ENCODE peak calls at places on chromosome 10, in seven cellular contexts. One of them, this sample, is unnamed.

GRCh38 chr10:73991846-73992245 is 6.1 kb upstream of the VCL start:
- DNase-seq in AG09309: no peak
- DNase-seq in psoas muscle: peak; percentile 54
- DNase-seq in kidney epithelial cell: no peak
- DNase-seq in epithelial cell of proximal tubule: no peak
- DNase-seq in AG09319: no peak
- DNase-seq in right atrium auricular region: no peak
- DNase-seq in this sample: peak; percentile 80

GRCh38 chr10:33803248-33803647 is 468.8 kb upstream of the NRP1 start:
- DNase-seq in AG09309: no peak
- DNase-seq in psoas muscle: no peak
- DNase-seq in kidney epithelial cell: peak; percentile 39
- DNase-seq in epithelial cell of proximal tubule: peak; percentile 67
- DNase-seq in AG09319: no peak
- DNase-seq in right atrium auricular region: no peak
- DNase-seq in this sample: no peak

GRCh38 chr10:125880719-125881118 is 373 bp downstream of the DHX32 start:
- DNase-seq in AG09309: no peak
- DNase-seq in psoas muscle: no peak
- DNase-seq in kidney epithelial cell: no peak
- DNase-seq in epithelial cell of proximal tubule: no peak
- DNase-seq in AG09319: no peak
- DNase-seq in right atrium auricular region: no peak
- DNase-seq in this sample: no peak

GRCh38 chr10:103757531-103758293 is 97.7 kb downstream of the SH3PXD2A start:
- DNase-seq in AG09309: peak; percentile 62
- DNase-seq in psoas muscle: peak; percentile 75
- DNase-seq in kidney epithelial cell: no peak
- DNase-seq in epithelial cell of proximal tubule: no peak
- DNase-seq in AG09319: no peak
- DNase-seq in right atrium auricular region: no peak
- DNase-seq in this sample: no peak

GRCh38 chr10:91051834-91052233 is 130.9 kb upstream of the ANKRD1 start:
- DNase-seq in AG09309: no peak
- DNase-seq in psoas muscle: no peak
- DNase-seq in kidney epithelial cell: no peak
- DNase-seq in epithelial cell of proximal tubule: no peak
- DNase-seq in AG09319: no peak
- DNase-seq in right atrium auricular region: peak; percentile 67
- DNase-seq in this sample: no peak

GRCh38 chr10:30063098-30063497 is 3.7 kb upstream of the JCAD start:
- DNase-seq in AG09309: peak; percentile 71
- DNase-seq in psoas muscle: no peak
- DNase-seq in kidney epithelial cell: peak; percentile 51
- DNase-seq in epithelial cell of proximal tubule: peak; percentile 49
- DNase-seq in AG09319: peak; percentile 86
- DNase-seq in right atrium auricular region: no peak
- DNase-seq in this sample: no peak

GRCh38 chr10:11643039-11643438 is 31.6 kb upstream of the USP6NL start:
- DNase-seq in AG09309: no peak
- DNase-seq in psoas muscle: no peak
- DNase-seq in kidney epithelial cell: no peak
- DNase-seq in epithelial cell of proximal tubule: no peak
- DNase-seq in AG09319: no peak
- DNase-seq in right atrium auricular region: no peak
- DNase-seq in this sample: no peak

GRCh38 chr10:97291357-97292096 is 910 bp downstream of the ARHGAP19 start:
- DNase-seq in AG09309: no peak
- DNase-seq in psoas muscle: no peak
- DNase-seq in kidney epithelial cell: no peak
- DNase-seq in epithelial cell of proximal tubule: no peak
- DNase-seq in AG09319: no peak
- DNase-seq in right atrium auricular region: no peak
- DNase-seq in this sample: no peak

GRCh38 chr10:118218562-118218961 is 123.6 kb downstream of the FAM204A start:
- DNase-seq in AG09309: no peak
- DNase-seq in psoas muscle: no peak
- DNase-seq in kidney epithelial cell: no peak
- DNase-seq in epithelial cell of proximal tubule: no peak
- DNase-seq in AG09319: no peak
- DNase-seq in right atrium auricular region: no peak
- DNase-seq in this sample: no peak

GRCh38 chr10:119742988-119743646 is 17.3 kb downstream of the INPP5F start:
- DNase-seq in AG09309: no peak
- DNase-seq in psoas muscle: no peak
- DNase-seq in kidney epithelial cell: no peak
- DNase-seq in epithelial cell of proximal tubule: no peak
- DNase-seq in AG09319: no peak
- DNase-seq in right atrium auricular region: no peak
- DNase-seq in this sample: no peak

GRCh38 chr10:323651-324293 is 188.5 kb downstream of the ZMYND11 start:
- DNase-seq in AG09309: peak; percentile 94
- DNase-seq in psoas muscle: peak; percentile 81
- DNase-seq in kidney epithelial cell: peak; percentile 85
- DNase-seq in epithelial cell of proximal tubule: peak; percentile 84
- DNase-seq in AG09319: peak; percentile 93
- DNase-seq in right atrium auricular region: peak; percentile 80
- DNase-seq in this sample: peak; percentile 58

GRCh38 chr10:128709975-128710794 is 584.0 kb upstream of the MKI67 start:
- DNase-seq in AG09309: no peak
- DNase-seq in psoas muscle: no peak
- DNase-seq in kidney epithelial cell: no peak
- DNase-seq in epithelial cell of proximal tubule: no peak
- DNase-seq in AG09319: no peak
- DNase-seq in right atrium auricular region: no peak
- DNase-seq in this sample: no peak

GRCh38 chr10:71860243-71861029 is 9.4 kb upstream of the PSAP start:
- DNase-seq in AG09309: peak; percentile 99
- DNase-seq in psoas muscle: peak; percentile 98
- DNase-seq in kidney epithelial cell: peak; percentile 100
- DNase-seq in epithelial cell of proximal tubule: peak; percentile 95
- DNase-seq in AG09319: peak; percentile 99
- DNase-seq in right atrium auricular region: peak; percentile 98
- DNase-seq in this sample: peak; percentile 64

GRCh38 chr10:1229574-1229973 is 173.4 kb downstream of the WDR37 start:
- DNase-seq in AG09309: no peak
- DNase-seq in psoas muscle: no peak
- DNase-seq in kidney epithelial cell: no peak
- DNase-seq in epithelial cell of proximal tubule: no peak
- DNase-seq in AG09319: no peak
- DNase-seq in right atrium auricular region: no peak
- DNase-seq in this sample: no peak

GRCh38 chr10:131271195-131271880 is 40.2 kb downstream of the TCERG1L start:
- DNase-seq in AG09309: no peak
- DNase-seq in psoas muscle: no peak
- DNase-seq in kidney epithelial cell: no peak
- DNase-seq in epithelial cell of proximal tubule: no peak
- DNase-seq in AG09319: no peak
- DNase-seq in right atrium auricular region: peak; percentile 26
- DNase-seq in this sample: no peak

GRCh38 chr10:76403876-76404275 is 972.5 kb downstream of the LRMDA start:
- DNase-seq in AG09309: no peak
- DNase-seq in psoas muscle: no peak
- DNase-seq in kidney epithelial cell: no peak
- DNase-seq in epithelial cell of proximal tubule: no peak
- DNase-seq in AG09319: no peak
- DNase-seq in right atrium auricular region: peak; percentile 62
- DNase-seq in this sample: no peak

GRCh38 chr10:15990523-15991129 is 130.3 kb upstream of the MINDY3 start:
- DNase-seq in AG09309: no peak
- DNase-seq in psoas muscle: no peak
- DNase-seq in kidney epithelial cell: no peak
- DNase-seq in epithelial cell of proximal tubule: no peak
- DNase-seq in AG09319: no peak
- DNase-seq in right atrium auricular region: no peak
- DNase-seq in this sample: no peak

GRCh38 chr10:24513155-24513554 is 210.5 kb downstream of the ARHGAP21 start:
- DNase-seq in AG09309: no peak
- DNase-seq in psoas muscle: no peak
- DNase-seq in kidney epithelial cell: no peak
- DNase-seq in epithelial cell of proximal tubule: no peak
- DNase-seq in AG09319: no peak
- DNase-seq in right atrium auricular region: no peak
- DNase-seq in this sample: no peak

GRCh38 chr10:19713800-19714525 is 102.3 kb upstream of the PLXDC2 start:
- DNase-seq in AG09309: no peak
- DNase-seq in psoas muscle: no peak
- DNase-seq in kidney epithelial cell: no peak
- DNase-seq in epithelial cell of proximal tubule: no peak
- DNase-seq in AG09319: no peak
- DNase-seq in right atrium auricular region: no peak
- DNase-seq in this sample: no peak

DNA sequence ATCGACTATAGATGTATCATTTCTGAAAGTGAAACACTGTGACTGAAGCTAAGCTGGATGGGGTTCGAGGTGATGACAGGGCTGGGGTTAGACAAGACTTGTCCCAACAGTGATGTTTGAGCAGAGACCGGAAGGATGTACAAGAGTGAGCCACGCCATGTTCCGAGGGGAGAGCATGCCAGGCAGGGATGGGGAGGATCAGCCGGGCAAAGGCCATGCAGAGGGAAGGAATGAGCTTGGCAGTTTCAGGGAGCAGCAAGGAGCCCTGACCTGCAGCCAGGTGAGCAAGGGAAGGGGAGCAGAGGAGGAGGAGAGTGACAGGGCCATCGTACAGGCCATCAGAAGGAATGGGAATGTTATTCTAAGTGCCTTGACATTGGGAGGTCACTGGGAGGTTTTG is 114.9 kb upstream of the GPR26 start:
- DNase-seq in AG09309: no peak
- DNase-seq in psoas muscle: no peak
- DNase-seq in kidney epithelial cell: no peak
- DNase-seq in epithelial cell of proximal tubule: no peak
- DNase-seq in AG09319: no peak
- DNase-seq in right atrium auricular region: no peak
- DNase-seq in this sample: no peak
- TF ChIP-seq CTCF in AG09309: no peak
- TF ChIP-seq CTCF in psoas muscle: no peak
- TF ChIP-seq CTCF in kidney epithelial cell: no peak
- TF ChIP-seq CTCF in epithelial cell of proximal tubule: no peak
- TF ChIP-seq CTCF in AG09319: no peak
- TF ChIP-seq CTCF in right atrium auricular region: no peak
- TF ChIP-seq CTCF in this sample: no peak

GRCh38 chr10:102595293-102595692 is 49.0 kb upstream of the TRIM8 start:
- DNase-seq in AG09309: no peak
- DNase-seq in psoas muscle: no peak
- DNase-seq in kidney epithelial cell: no peak
- DNase-seq in epithelial cell of proximal tubule: no peak
- DNase-seq in AG09319: no peak
- DNase-seq in right atrium auricular region: no peak
- DNase-seq in this sample: no peak
- TF ChIP-seq CTCF in AG09309: no peak
- TF ChIP-seq CTCF in psoas muscle: no peak
- TF ChIP-seq CTCF in kidney epithelial cell: no peak
- TF ChIP-seq CTCF in epithelial cell of proximal tubule: no peak
- TF ChIP-seq CTCF in AG09319: no peak
- TF ChIP-seq CTCF in right atrium auricular region: peak; percentile 29
- TF ChIP-seq CTCF in this sample: no peak

GRCh38 chr10:21496285-21497176 is 29.0 kb downstream of the SKIDA1 start:
- DNase-seq in AG09309: no peak
- DNase-seq in psoas muscle: peak; percentile 70
- DNase-seq in kidney epithelial cell: no peak
- DNase-seq in epithelial cell of proximal tubule: no peak
- DNase-seq in AG09319: no peak
- DNase-seq in right atrium auricular region: no peak
- DNase-seq in this sample: peak; percentile 76
- TF ChIP-seq CTCF in AG09309: peak; percentile 37
- TF ChIP-seq CTCF in psoas muscle: peak; percentile 16
- TF ChIP-seq CTCF in kidney epithelial cell: peak; percentile 49
- TF ChIP-seq CTCF in epithelial cell of proximal tubule: peak; percentile 34
- TF ChIP-seq CTCF in AG09319: peak; percentile 42
- TF ChIP-seq CTCF in right atrium auricular region: peak; percentile 59
- TF ChIP-seq CTCF in this sample: peak; percentile 49

DNA sequence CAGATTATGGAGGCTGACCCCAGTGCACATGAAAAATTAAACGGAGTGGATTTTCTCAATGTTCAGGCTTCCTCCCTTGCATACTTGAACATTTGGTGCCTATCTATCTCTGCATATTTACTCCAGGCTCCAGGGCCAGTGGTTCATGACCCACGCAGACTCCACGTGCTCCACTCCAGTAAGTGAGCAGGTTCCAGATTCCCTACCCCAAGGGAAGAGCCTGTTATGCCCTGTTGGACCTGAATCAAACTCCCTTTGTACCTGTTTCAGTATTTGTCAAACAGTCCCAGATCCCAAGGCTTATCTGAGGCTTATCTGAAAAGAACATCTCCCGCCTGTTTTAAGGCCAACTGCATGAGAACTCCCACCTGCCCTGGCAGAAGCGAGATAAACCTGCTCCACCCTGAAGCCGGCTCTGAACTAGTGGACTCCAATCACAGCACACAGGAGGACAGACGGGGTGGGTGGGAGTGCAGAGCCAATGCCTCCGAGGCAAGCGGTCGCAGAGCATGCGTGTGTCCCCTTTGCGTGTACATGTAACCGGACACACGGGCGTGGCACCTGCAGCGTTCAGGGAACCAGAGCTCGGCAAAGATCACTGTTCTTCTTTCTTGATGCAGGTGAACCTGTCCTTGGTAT is 2.3 kb upstream of the FUOM start:
- DNase-seq in AG09309: no peak
- DNase-seq in psoas muscle: no peak
- DNase-seq in kidney epithelial cell: no peak
- DNase-seq in epithelial cell of proximal tubule: no peak
- DNase-seq in AG09319: no peak
- DNase-seq in right atrium auricular region: no peak
- DNase-seq in this sample: no peak
- TF ChIP-seq CTCF in AG09309: no peak
- TF ChIP-seq CTCF in psoas muscle: no peak
- TF ChIP-seq CTCF in kidney epithelial cell: no peak
- TF ChIP-seq CTCF in epithelial cell of proximal tubule: no peak
- TF ChIP-seq CTCF in AG09319: no peak
- TF ChIP-seq CTCF in right atrium auricular region: no peak
- TF ChIP-seq CTCF in this sample: no peak

DNA sequence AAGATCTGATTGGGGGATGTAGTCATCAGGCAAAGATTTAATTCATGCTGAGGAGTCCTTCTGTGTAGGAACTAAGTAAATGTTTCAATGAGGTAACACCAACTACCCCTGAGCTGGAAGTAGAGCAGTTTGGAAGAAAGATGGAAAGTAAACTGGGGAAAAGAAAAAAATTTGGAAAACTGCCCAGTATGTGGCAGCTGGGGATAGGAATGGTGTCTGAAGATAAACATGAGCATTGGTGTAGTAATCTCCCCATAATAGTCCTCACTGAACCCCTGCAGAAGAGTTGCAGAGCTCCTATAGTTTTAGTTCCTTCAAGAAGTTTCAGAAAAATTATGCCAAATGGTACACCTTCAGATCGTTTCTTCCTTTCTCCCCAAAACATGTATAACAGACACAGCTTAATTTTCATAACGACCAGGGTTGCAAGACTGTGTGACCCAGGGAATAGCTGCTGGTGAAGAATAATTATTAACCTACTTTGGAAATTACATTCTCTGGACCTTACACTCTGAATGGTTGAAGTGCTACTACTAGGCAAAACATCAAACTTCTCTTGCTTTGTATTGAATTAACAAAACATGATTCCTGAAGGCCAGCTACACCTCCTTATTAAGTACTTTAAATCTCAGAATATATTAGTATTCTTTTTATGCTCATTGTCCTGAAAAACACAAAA is 446.4 kb upstream of the NRG3 start:
- DNase-seq in AG09309: no peak
- DNase-seq in psoas muscle: no peak
- DNase-seq in kidney epithelial cell: no peak
- DNase-seq in epithelial cell of proximal tubule: no peak
- DNase-seq in AG09319: no peak
- DNase-seq in right atrium auricular region: no peak
- DNase-seq in this sample: no peak
- TF ChIP-seq CTCF in AG09309: no peak
- TF ChIP-seq CTCF in psoas muscle: no peak
- TF ChIP-seq CTCF in kidney epithelial cell: no peak
- TF ChIP-seq CTCF in epithelial cell of proximal tubule: no peak
- TF ChIP-seq CTCF in AG09319: no peak
- TF ChIP-seq CTCF in right atrium auricular region: no peak
- TF ChIP-seq CTCF in this sample: no peak

GRCh38 chr10:48470893-48471805 is 133.7 kb downstream of the ARHGAP22 start:
- DNase-seq in AG09309: peak; percentile 3
- DNase-seq in psoas muscle: peak; percentile 19
- DNase-seq in kidney epithelial cell: no peak
- DNase-seq in epithelial cell of proximal tubule: no peak
- DNase-seq in AG09319: no peak
- DNase-seq in right atrium auricular region: no peak
- DNase-seq in this sample: no peak
- TF ChIP-seq CTCF in AG09309: no peak
- TF ChIP-seq CTCF in psoas muscle: no peak
- TF ChIP-seq CTCF in kidney epithelial cell: no peak
- TF ChIP-seq CTCF in epithelial cell of proximal tubule: no peak
- TF ChIP-seq CTCF in AG09319: no peak
- TF ChIP-seq CTCF in right atrium auricular region: no peak
- TF ChIP-seq CTCF in this sample: no peak